ENCODE peak calls at places on chromosomes 12 and 14, in nine cellular contexts. O, D, R, I, B, P, C, Y and W are unnamed samples. For H3K36me3, the result is how much of the 10 kb centered on the place peaks cover.

GRCh38 chr14:75460402-75460801 is 32.6 kb downstream of the JDP2 start:
- DNase-seq in C (no peak), D (no peak), Y (no peak), R (no peak), O (no peak), I (no peak), B (no peak), P (peak), W (no peak)

GRCh38 chr12:26473291-26473690 is 277.9 kb downstream of the SSPN start:
- DNase-seq in B (no peak), Y (no peak), D (peak), I (no peak), P (no peak), R (no peak), O (no peak), C (peak), W (no peak)

GRCh38 chr12:46214668-46215429 is 54.0 kb downstream of the SLC38A1 start:
- DNase-seq in I (no peak), D (peak), P (no peak), B (no peak), C (peak), Y (no peak), R (no peak), O (no peak), W (peak)

GRCh38 chr14:22598896-22599244 is 770 bp downstream of the ABHD4 start:
- DNase-seq in I (peak), P (peak), O (peak), R (peak), B (peak), Y (no peak), D (peak), C (peak), W (no peak)

GRCh38 chr12:113348849-113349536 is 9.4 kb upstream of the PLBD2 start:
- DNase-seq in O (no peak), D (no peak), I (no peak), C (no peak), R (no peak), Y (no peak), P (no peak), B (peak), W (no peak)

GRCh38 chr14:49972840-49973239 is 80.0 kb downstream of the ARF6 start:
- DNase-seq in Y (no peak), D (no peak), C (peak), O (peak), R (peak), I (peak), P (peak), B (no peak), W (no peak)

GRCh38 chr12:26699237-26699636 is 133.8 kb downstream of the ITPR2 start:
- DNase-seq in D (no peak), Y (no peak), R (no peak), I (peak), P (no peak), B (no peak), O (no peak), C (peak), W (no peak)

GRCh38 chr12:1553987-1554982 is 40.1 kb downstream of the FBXL14 start:
- DNase-seq in R (no peak), I (no peak), B (no peak), D (peak), P (no peak), O (no peak), C (no peak), Y (no peak), W (no peak)

GRCh38 chr14:34043627-34044372 is 92.9 kb upstream of the EGLN3 start:
- DNase-seq in I (no peak), D (no peak), B (peak), R (peak), P (peak), O (peak), Y (no peak), C (no peak), W (peak)

GRCh38 chr14:100559455-100559854 is 27.8 kb downstream of the BEGAIN start:
- DNase-seq in I (no peak), R (no peak), Y (peak), D (no peak), B (no peak), O (no peak), P (no peak), C (no peak), W (no peak)

GRCh38 chr12:53862831-53863230 is 75.8 kb upstream of the HOXC13 start:
- DNase-seq in C (peak), O (no peak), I (no peak), B (no peak), P (peak), R (no peak), Y (no peak), D (no peak), W (no peak)

GRCh38 chr12:19856389-19856788 is 417.1 kb downstream of the AEBP2 start:
- DNase-seq in B (no peak), I (peak), C (peak), R (no peak), P (no peak), Y (no peak), O (no peak), D (no peak), W (no peak)

GRCh38 chr14:34450542-34450915 is 11.5 kb downstream of the SPTSSA start:
- DNase-seq in Y (no peak), O (no peak), P (no peak), R (no peak), B (no peak), I (no peak), C (no peak), D (no peak), W (no peak)

GRCh38 chr14:88879016-88879415 is 54.6 kb downstream of the TTC8 start:
- DNase-seq in Y (no peak), O (peak), B (no peak), D (no peak), P (no peak), R (no peak), C (peak), I (peak), W (no peak)

GRCh38 chr12:128797119-128798118 is 26.3 kb downstream of the SLC15A4 start:
- DNase-seq in R (no peak), Y (no peak), C (peak), O (no peak), P (peak), I (peak), B (no peak), D (peak), W (no peak)

GRCh38 chr14:68349900-68350323 is 443.0 kb downstream of the ZFP36L1 start:
- DNase-seq in C (peak), D (no peak), B (no peak), O (no peak), P (no peak), R (no peak), Y (no peak), I (peak), W (no peak)

GRCh38 chr14:72454388-72454787 is 439.5 kb downstream of the DPF3 start:
- DNase-seq in B (no peak), Y (no peak), R (no peak), D (no peak), I (no peak), O (no peak), C (no peak), P (no peak), W (no peak)

GRCh38 chr12:74538491-74539258 is 1.0 kb downstream of the ATXN7L3B start:
- DNase-seq in D (peak), I (peak), C (no peak), P (peak), O (peak), Y (peak), B (no peak), R (no peak), W (peak)

GRCh38 chr14:32004300-32004699 is 72.8 kb upstream of the ARHGAP5 start:
- DNase-seq in D (no peak), Y (no peak), C (no peak), I (peak), B (no peak), R (peak), P (no peak), O (no peak), W (no peak)

GRCh38 chr12:44930972-44931600 is 55.0 kb upstream of the NELL2 start:
- DNase-seq in I (peak), R (peak), Y (peak), B (peak), O (peak), C (peak), P (no peak), D (peak), W (no peak)

GRCh38 chr12:16939871-16940306 is 333.9 kb upstream of the LMO3 start:
- DNase-seq in D (peak), I (peak), Y (peak), C (peak), O (peak), B (peak), R (peak), P (peak), W (peak)

GRCh38 chr14:58663494-58664111 is 25.8 kb downstream of the DACT1 start:
- DNase-seq in I (peak), R (no peak), O (no peak), D (no peak), C (peak), Y (peak), P (no peak), B (peak), W (no peak)

GRCh38 chr14:23174785-23175184 is 8.7 kb downstream of the SLC7A8 start:
- DNase-seq in D (no peak), Y (no peak), C (no peak), O (no peak), B (peak), I (no peak), R (no peak), P (no peak), W (no peak)

GRCh38 chr12:78641837-78642423 is 222.6 kb upstream of the SYT1 start:
- DNase-seq in O (no peak), B (peak), I (peak), P (no peak), C (peak), D (no peak), R (peak), Y (no peak), W (no peak)

GRCh38 chr12:10220398-10221077 is 7.9 kb downstream of the GABARAPL1 start:
- DNase-seq in I (peak), C (peak), O (no peak), D (no peak), Y (no peak), R (no peak), P (no peak), B (no peak), W (no peak)

GRCh38 chr14:31207287-31207745 is 277 bp downstream of the HECTD1 start:
- DNase-seq in R (no peak), I (no peak), C (no peak), D (peak), P (no peak), Y (no peak), B (no peak), O (no peak), W (no peak)

GRCh38 chr12:130646690-130647089 is 69.4 kb downstream of the RIMBP2 start:
- DNase-seq in B (no peak), P (no peak), Y (no peak), D (no peak), I (no peak), R (no peak), O (no peak), C (no peak), W (no peak)

GRCh38 chr14:54086780-54087179 is 130.2 kb upstream of the BMP4 start:
- DNase-seq in P (no peak), R (no peak), I (peak), O (no peak), C (peak), B (no peak), Y (no peak), D (no peak), W (no peak)

GRCh38 chr14:99201351-99202073 is 70.5 kb downstream of the BCL11B start:
- DNase-seq in O (no peak), Y (no peak), B (peak), P (no peak), C (no peak), D (no peak), R (no peak), I (no peak), W (peak)
- TF ChIP-seq CTCF in O (no peak), Y (no peak), B (peak), P (no peak), C (no peak), D (no peak), R (no peak), I (no peak), W (peak)

GRCh38 chr12:96906498-96906848 is 584 bp upstream of the NEDD1 start:
- DNase-seq in C (no peak), O (no peak), R (no peak), P (no peak), I (no peak), D (no peak), Y (no peak), B (peak), W (no peak)
- H2AFZ ChIP-seq in C (peak), O (peak), R (peak), P (peak), I (peak), D (peak), Y (peak), B (peak), W (peak)

DNA sequence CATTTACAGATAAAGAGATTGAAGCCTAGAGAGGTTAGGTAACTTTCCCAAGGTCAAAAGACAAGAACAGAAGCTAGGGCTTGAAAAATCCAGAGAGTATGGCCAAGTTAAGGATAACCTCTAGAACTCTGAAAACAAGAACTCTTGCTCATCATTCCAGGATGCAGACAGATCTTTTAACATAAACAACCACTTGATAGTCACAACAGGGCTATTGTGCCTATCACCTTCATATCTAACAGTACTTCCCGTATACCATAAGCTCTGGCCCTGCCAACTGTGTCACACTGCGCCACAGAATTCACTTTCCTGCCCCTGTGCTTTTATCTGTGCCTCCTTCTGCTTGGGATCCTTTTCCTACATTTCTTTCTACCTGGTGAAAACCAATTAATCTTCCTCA is 18.2 kb downstream of the ERP29 start:
- DNase-seq in C (peak), B (no peak), P (no peak), R (no peak), D (no peak), O (no peak), I (no peak), Y (no peak), W (no peak)
- H3K36me3 ChIP-seq in C (under half), B (under half), P (under half), R (half or more), D (half or more), O (half or more), I (under half), Y (half or more), W (half or more)

DNA sequence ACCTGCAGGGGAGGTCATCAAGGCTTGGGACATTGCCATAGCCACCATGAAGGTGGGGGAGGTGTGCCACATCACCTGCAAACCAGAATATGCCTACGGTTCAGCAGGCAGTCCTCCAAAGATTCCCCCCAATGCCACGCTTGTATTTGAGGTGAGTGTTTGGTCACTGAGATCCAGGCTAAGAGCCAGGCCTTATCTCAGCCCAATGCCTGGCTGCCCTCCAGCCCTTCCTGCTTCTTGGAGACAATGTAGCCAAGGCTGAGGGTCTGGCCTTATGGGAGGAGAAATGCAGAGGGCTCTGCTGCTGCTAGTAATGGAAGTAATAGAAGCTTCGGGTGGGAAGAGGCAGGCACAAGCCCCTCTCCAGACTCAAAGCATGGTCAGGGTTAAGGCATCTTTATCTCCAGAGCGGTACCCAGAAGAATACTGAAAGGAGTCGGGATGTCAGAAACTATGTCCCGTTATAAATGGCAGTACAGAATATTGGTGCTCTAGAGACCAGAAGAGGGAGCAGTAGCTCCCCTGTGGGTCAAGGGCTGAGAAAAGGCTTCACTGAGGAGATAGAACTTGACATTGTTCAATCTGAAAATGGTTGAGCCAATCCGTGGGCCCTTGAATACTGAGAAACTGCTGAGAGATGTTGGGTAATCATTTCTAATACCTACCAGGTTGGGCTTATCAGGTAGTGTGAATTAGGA is 3.1 kb downstream of the FKBP4 start:
- DNase-seq in P (no peak), B (no peak), C (no peak), I (no peak), O (no peak), D (no peak), Y (no peak), R (no peak), W (no peak)
- TF ChIP-seq CTCF in P (no peak), B (no peak), C (peak), I (no peak), O (no peak), D (peak), Y (peak), R (no peak), W (no peak)